ENCODE peak calls at places on chromosome 16, in ten cellular contexts. Y is T-helper 1 cell; T is hippocampal formation; S is NCI-H460; U is cardiac muscle cell; B is stimulated activated CD8-positive, alpha-beta memory T cell treated with anti-CD3 and anti-CD28 coated beads, Interleukin-7, amount 100 ng/mL, for 24 hours; Q is endothelial cell; X is D341Med; A is LHCN-M2; H is GM12892. V is an unnamed sample.

GRCh38 chr16:24580665-24581064 is 41.3 kb downstream of the RBBP6 start:
- DNase-seq in Y (no peak), T (peak), S (peak), U (peak), B (no peak), Q (no peak), X (no peak), A (peak), H (no peak), V (no peak)

GRCh38 chr16:3461120-3461519 is 17.6 kb downstream of the NAA60 start:
- DNase-seq in Y (peak), T (no peak), S (no peak), U (no peak), B (no peak), Q (no peak), X (no peak), A (no peak), H (no peak), V (no peak)

GRCh38 chr16:67936124-67936875 is at the start of gene PSMB10:
- DNase-seq in Y (no peak), T (no peak), S (no peak), U (peak), B (peak), Q (peak), X (peak), A (peak), H (peak), V (no peak)

GRCh38 chr16:23838485-23839142 is 2.8 kb downstream of the PRKCB start:
- DNase-seq in Y (no peak), T (no peak), S (no peak), U (no peak), B (no peak), Q (no peak), X (no peak), A (no peak), H (no peak), V (no peak)

GRCh38 chr16:4494746-4495490 is 18.7 kb downstream of the HMOX2 start:
- DNase-seq in Y (no peak), T (no peak), S (no peak), U (peak), B (no peak), Q (no peak), X (no peak), A (peak), H (no peak), V (no peak)

GRCh38 chr16:14409563-14409962 is 220.5 kb downstream of the PARN start:
- DNase-seq in Y (no peak), T (no peak), S (peak), U (peak), B (no peak), Q (no peak), X (no peak), A (peak), H (no peak), V (no peak)

GRCh38 chr16:53131050-53131362 is 76.2 kb downstream of the CHD9 start:
- DNase-seq in Y (no peak), T (no peak), S (no peak), U (no peak), B (no peak), Q (no peak), X (no peak), A (no peak), H (no peak), V (no peak)

GRCh38 chr16:87150359-87151280 is 166.6 kb downstream of the C16orf95 start:
- DNase-seq in Y (no peak), T (no peak), S (no peak), U (no peak), B (no peak), Q (no peak), X (no peak), A (no peak), H (no peak), V (no peak)

GRCh38 chr16:89670496-89671431 is 13.1 kb downstream of the SPATA33 start:
- DNase-seq in Y (no peak), T (no peak), S (no peak), U (peak), B (no peak), Q (no peak), X (peak), A (peak), H (no peak), V (no peak)

GRCh38 chr16:31090540-31090939 is 1.8 kb upstream of the PRSS53 start:
- DNase-seq in Y (no peak), T (no peak), S (no peak), U (no peak), B (no peak), Q (no peak), X (no peak), A (no peak), H (no peak), V (no peak)

V was measured in retinal pigment epithelial cell.